ENCODE peak calls at places on chromosomes 7 and 10, in five cellular contexts. M, J, R, C and P are unnamed samples.

GRCh38 chr10:15321431-15322321 is 49.4 kb downstream of the FAM171A1 start:
- DNase-seq in M (no peak), J (peak), R (no peak), C (peak), P (no peak)

GRCh38 chr10:93357680-93358079 is 124.5 kb downstream of the MYOF start:
- DNase-seq in M (no peak), J (peak), R (peak), C (peak), P (no peak)

GRCh38 chr10:62582098-62582705 is 208.0 kb downstream of the ZNF365 start:
- DNase-seq in M (no peak), J (peak), R (no peak), C (no peak), P (no peak)

GRCh38 chr10:44008270-44008916 is 359.7 kb upstream of the ZNF32 start:
- DNase-seq in M (no peak), J (no peak), R (no peak), C (peak), P (no peak)

GRCh38 chr10:93465806-93466675 is 16.1 kb downstream of the MYOF start:
- DNase-seq in M (peak), J (peak), R (peak), C (peak), P (no peak)

GRCh38 chr10:72083234-72084093 is 4.9 kb downstream of the SPOCK2 start:
- DNase-seq in M (no peak), J (no peak), R (no peak), C (no peak), P (no peak)

GRCh38 chr10:80504158-80504811 is 33.4 kb upstream of the SH2D4B start:
- DNase-seq in M (no peak), J (no peak), R (no peak), C (no peak), P (no peak)

GRCh38 chr10:95337354-95337753 is 46.6 kb upstream of the PDLIM1 start:
- DNase-seq in M (no peak), J (no peak), R (no peak), C (no peak), P (no peak)

GRCh38 chr7:132318338-132319318 is 257.6 kb downstream of the PLXNA4 start:
- DNase-seq in M (peak), J (peak), R (peak), C (peak), P (peak)

GRCh38 chr7:132317856-132318255 is 258.4 kb downstream of the PLXNA4 start:
- DNase-seq in M (no peak), J (no peak), R (no peak), C (no peak), P (no peak)

GRCh38 chr7:132322981-132323380 is 253.3 kb downstream of the PLXNA4 start:
- DNase-seq in M (no peak), J (no peak), R (no peak), C (no peak), P (no peak)

GRCh38 chr7:132319481-132319880 is 256.8 kb downstream of the PLXNA4 start:
- DNase-seq in M (no peak), J (no peak), R (no peak), C (peak), P (no peak)

DNA sequence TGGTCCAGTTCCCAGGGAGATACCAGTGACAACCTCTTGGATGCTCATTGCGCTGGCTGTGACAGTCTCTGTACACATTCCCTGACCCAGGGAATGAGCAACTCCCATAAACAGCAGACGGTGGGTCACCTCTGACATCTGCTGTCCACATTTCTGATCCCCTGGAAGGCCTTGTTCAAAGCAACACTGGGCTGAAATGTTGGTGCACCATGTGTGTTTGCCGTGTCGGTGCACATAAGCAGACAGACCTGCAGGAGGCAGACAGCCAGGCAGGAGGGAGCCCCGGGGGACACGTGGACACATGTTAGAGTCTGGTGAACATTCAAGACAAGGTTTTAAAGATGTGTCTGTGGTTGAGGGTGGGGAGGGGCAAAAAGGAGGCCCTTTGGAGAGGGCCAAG is 254.9 kb downstream of the PLXNA4 start:
- DNase-seq in M (no peak), J (no peak), R (no peak), C (peak), P (no peak)
- TF ChIP-seq CTCF in M (no peak), J (no peak), R (peak), C (no peak), P (no peak)

GRCh38 chr7:157253850-157254249 is 83.0 kb upstream of the DNAJB6 start:
- DNase-seq in M (peak), J (no peak), R (peak), C (no peak), P (no peak)
- TF ChIP-seq CTCF in M (peak), J (no peak), R (peak), C (no peak), P (no peak)

DNA sequence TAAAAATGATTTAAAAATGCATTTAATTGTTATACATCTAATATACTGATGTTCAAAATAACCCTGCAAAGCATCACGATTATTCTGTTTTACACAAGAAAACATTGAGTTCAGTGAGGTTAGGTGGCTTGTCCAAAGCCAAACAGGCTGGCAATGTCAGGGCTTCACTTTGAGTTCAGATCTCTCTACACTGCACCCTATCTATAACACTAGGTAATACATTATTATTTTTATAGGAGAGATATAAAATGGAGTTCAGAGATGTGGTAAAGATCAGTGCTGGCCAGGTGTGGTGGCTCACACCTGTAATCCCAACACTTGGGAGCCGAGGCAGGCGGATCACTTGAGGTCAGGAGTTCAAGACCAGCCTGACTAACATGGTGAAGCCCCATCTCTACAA is 165.9 kb upstream of the MYO3A start:
- DNase-seq in M (no peak), J (no peak), R (no peak), C (no peak), P (no peak)
- TF ChIP-seq CTCF in M (no peak), J (no peak), R (no peak), C (no peak), P (no peak)

GRCh38 chr10:68107651-68108449 is 1.4 kb upstream of the MYPN start:
- DNase-seq in M (no peak), J (no peak), R (no peak), C (no peak), P (no peak)
- TF ChIP-seq CTCF in M (no peak), J (no peak), R (no peak), C (no peak), P (no peak)

DNA sequence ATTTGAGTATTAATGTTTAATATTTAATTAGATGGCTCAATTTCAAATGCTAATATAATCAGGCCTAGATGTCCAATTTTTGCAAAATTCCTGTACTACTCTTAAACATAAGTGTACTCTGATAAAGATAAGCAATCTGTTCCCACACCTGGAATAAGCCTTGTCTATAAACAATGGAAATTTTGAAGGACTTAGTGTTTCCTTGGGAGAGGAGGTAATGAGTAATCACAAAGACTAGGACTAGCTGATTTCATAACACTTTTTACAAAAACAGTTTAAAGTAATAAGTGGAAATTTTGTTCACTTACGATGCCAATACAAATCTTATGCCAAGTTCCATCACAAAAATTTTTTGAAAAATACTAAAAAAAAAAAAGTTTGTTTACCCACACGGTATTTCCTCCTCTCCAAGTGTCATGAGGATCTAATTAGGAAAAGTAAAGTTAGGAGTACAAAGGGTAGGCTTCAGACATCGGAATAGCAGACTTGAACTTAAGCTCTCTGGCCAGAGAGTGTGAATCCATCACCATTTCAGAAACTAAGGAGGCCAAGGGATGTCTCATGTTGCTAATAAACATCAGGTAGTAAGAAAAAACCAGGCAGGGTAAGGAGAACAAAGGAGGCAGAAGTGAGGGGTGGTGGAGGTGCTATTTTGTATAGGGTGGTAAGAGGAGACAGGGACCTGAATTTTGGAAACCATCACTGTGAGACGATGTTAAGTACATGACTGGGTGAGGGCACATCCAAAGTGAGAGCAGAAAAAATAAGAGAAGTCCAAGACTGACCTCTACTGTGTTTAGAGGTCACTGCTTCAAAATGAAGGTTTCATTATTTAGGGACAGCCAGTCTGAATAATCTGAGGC is 61.3 kb downstream of the RAPGEF5 start:
- DNase-seq in M (no peak), J (peak), R (peak), C (peak), P (no peak)
- TF ChIP-seq CTCF in M (peak), J (peak), R (no peak), C (no peak), P (no peak)

GRCh38 chr7:44293561-44294324 is 31.7 kb downstream of the CAMK2B start:
- DNase-seq in M (peak), J (no peak), R (peak), C (no peak), P (no peak)
- TF ChIP-seq CTCF in M (no peak), J (no peak), R (no peak), C (no peak), P (no peak)

DNA sequence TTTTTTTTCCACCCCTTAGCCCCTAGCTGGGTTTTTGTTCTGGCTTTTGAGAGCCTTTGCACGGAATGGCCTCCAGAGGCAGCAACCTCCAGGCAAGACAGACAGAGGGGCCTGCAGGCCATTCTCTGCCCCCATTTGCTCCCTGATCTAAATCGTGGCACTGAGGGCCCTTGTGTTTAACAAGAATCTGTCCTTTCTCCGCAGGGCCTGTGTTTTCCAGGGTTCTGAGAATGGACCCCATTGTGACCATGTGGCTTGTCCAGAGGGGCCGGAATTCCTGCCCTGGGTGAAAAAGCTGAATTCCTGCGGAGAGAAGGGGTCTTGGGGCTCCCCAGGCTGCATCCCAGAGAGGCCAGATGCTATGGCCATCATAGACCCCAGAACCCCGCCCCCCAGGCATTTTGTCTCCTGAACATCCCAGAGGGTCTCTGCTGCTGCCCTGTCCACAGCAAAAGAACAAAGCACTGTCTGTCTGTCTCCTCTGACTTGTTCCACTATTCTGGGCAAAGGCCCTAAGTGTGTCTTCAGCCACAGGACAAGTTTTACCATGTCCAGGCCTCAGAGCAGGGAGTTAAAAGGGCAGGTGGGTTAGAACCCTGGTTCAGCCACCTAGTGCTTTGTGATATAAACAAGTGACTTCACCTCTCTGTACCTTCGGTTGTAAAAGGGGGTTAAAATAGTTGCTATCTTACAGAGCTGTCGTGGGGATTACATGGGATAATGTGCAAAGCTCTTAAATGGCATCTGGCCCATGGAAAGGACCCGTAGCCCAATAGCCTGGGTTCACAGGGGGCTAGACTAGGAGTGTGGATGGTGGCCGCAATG is 155.6 kb downstream of the SH3PXD2A start:
- DNase-seq in M (no peak), J (no peak), R (no peak), C (no peak), P (no peak)
- TF ChIP-seq CTCF in M (no peak), J (peak), R (no peak), C (no peak), P (no peak)

DNA sequence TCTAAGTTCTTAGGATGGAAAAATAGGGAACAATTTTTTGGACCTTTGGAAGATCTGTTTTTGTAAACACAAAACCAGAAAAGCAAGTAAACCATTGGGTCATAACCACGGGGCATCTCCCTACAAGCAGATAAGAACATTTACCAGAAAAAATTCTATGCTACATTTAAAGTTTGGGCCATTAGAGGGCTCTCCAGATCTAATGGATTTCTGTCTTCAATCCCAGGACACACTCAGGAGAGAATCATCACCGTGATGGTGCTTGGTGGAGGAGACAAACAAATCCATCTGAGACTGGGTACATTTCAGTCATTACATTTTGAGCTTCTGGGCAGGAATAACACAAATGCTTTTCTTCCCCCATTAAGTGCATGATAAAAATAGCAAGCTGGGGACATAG is 178.4 kb upstream of the TARP start:
- DNase-seq in M (no peak), J (peak), R (peak), C (peak), P (no peak)
- TF ChIP-seq CTCF in M (no peak), J (peak), R (no peak), C (peak), P (no peak)